ENCODE peak calls at places on chromosomes 7 and 10, in five cellular contexts. One of them, this sample, is unnamed.

GRCh38 chr7:86733783-86734182 is 90.1 kb downstream of the GRM3 start:
- DNase-seq in Panc1: no peak
- DNase-seq in OCI-LY7: peak
- DNase-seq in pancreas: no peak
- DNase-seq in astrocyte: peak
- DNase-seq in this sample: no peak

GRCh38 chr10:49005270-49005669 is 65.6 kb upstream of the LRRC18 start:
- DNase-seq in pancreas: no peak
- DNase-seq in astrocyte: no peak
- DNase-seq in Panc1: no peak
- DNase-seq in OCI-LY7: no peak
- DNase-seq in this sample: no peak

GRCh38 chr7:130712416-130712815 is 21.6 kb downstream of the KLF14 start:
- DNase-seq in astrocyte: no peak
- DNase-seq in pancreas: no peak
- DNase-seq in Panc1: no peak
- DNase-seq in OCI-LY7: no peak
- DNase-seq in this sample: no peak

GRCh38 chr10:119296703-119297102 is 89.3 kb downstream of the GRK5 start:
- DNase-seq in OCI-LY7: no peak
- DNase-seq in pancreas: peak
- DNase-seq in Panc1: no peak
- DNase-seq in astrocyte: no peak
- DNase-seq in this sample: no peak

GRCh38 chr10:1708746-1709145 is 28.6 kb downstream of the ADARB2 start:
- DNase-seq in OCI-LY7: no peak
- DNase-seq in astrocyte: no peak
- DNase-seq in Panc1: no peak
- DNase-seq in pancreas: no peak
- DNase-seq in this sample: no peak

GRCh38 chr10:60645928-60646433 is 132.3 kb upstream of the CDK1 start:
- DNase-seq in pancreas: no peak
- DNase-seq in astrocyte: no peak
- DNase-seq in Panc1: no peak
- DNase-seq in OCI-LY7: no peak
- DNase-seq in this sample: no peak

GRCh38 chr10:81177651-81178244 is 640.0 kb downstream of the SH2D4B start:
- DNase-seq in astrocyte: no peak
- DNase-seq in Panc1: no peak
- DNase-seq in pancreas: no peak
- DNase-seq in OCI-LY7: no peak
- DNase-seq in this sample: no peak

GRCh38 chr7:81013036-81013435 is 94.2 kb upstream of the SEMA3C start:
- DNase-seq in astrocyte: peak
- DNase-seq in OCI-LY7: no peak
- DNase-seq in pancreas: no peak
- DNase-seq in Panc1: peak
- DNase-seq in this sample: no peak

GRCh38 chr7:696426-697258 is 29.9 kb upstream of the DNAAF5 start:
- DNase-seq in Panc1: no peak
- DNase-seq in astrocyte: no peak
- DNase-seq in OCI-LY7: no peak
- DNase-seq in pancreas: peak
- DNase-seq in this sample: no peak

GRCh38 chr7:36985866-36986402 is 261.6 kb upstream of the AOAH start:
- DNase-seq in Panc1: no peak
- DNase-seq in pancreas: no peak
- DNase-seq in OCI-LY7: no peak
- DNase-seq in astrocyte: no peak
- DNase-seq in this sample: no peak

GRCh38 chr10:132551093-132551807 is 13.7 kb downstream of the INPP5A start:
- DNase-seq in OCI-LY7: peak
- DNase-seq in astrocyte: no peak
- DNase-seq in pancreas: no peak
- DNase-seq in Panc1: no peak
- DNase-seq in this sample: no peak

GRCh38 chr10:127978481-127978880 is 71.6 kb downstream of the PTPRE start:
- DNase-seq in pancreas: no peak
- DNase-seq in astrocyte: no peak
- DNase-seq in OCI-LY7: no peak
- DNase-seq in Panc1: no peak
- DNase-seq in this sample: no peak

GRCh38 chr10:128883126-128884060 is 583.6 kb upstream of the MGMT start:
- DNase-seq in astrocyte: no peak
- DNase-seq in Panc1: no peak
- DNase-seq in pancreas: no peak
- DNase-seq in OCI-LY7: no peak
- DNase-seq in this sample: no peak

GRCh38 chr10:125782055-125782454 is 6.4 kb upstream of the MMP21 start:
- DNase-seq in OCI-LY7: no peak
- DNase-seq in pancreas: no peak
- DNase-seq in astrocyte: no peak
- DNase-seq in Panc1: no peak
- DNase-seq in this sample: no peak

GRCh38 chr7:98831641-98832221 is 38.1 kb downstream of the TMEM130 start:
- DNase-seq in Panc1: no peak
- DNase-seq in astrocyte: no peak
- DNase-seq in OCI-LY7: peak
- DNase-seq in pancreas: no peak
- DNase-seq in this sample: no peak

GRCh38 chr7:28926871-28927597 is 31.1 kb downstream of the TRIL start:
- DNase-seq in astrocyte: peak
- DNase-seq in pancreas: no peak
- DNase-seq in Panc1: peak
- DNase-seq in OCI-LY7: peak
- DNase-seq in this sample: peak

GRCh38 chr7:27202741-27203134 is 2.8 kb upstream of the HOXA13 start:
- DNase-seq in Panc1: no peak
- DNase-seq in pancreas: no peak
- DNase-seq in astrocyte: no peak
- DNase-seq in OCI-LY7: no peak
- DNase-seq in this sample: no peak

GRCh38 chr10:6140141-6140841 is 51.5 kb downstream of the RBM17 start:
- DNase-seq in pancreas: no peak
- DNase-seq in Panc1: no peak
- DNase-seq in OCI-LY7: no peak
- DNase-seq in astrocyte: no peak
- DNase-seq in this sample: no peak

GRCh38 chr10:120942806-120943413 is 91.7 kb downstream of the WDR11 start:
- DNase-seq in Panc1: peak
- DNase-seq in OCI-LY7: peak
- DNase-seq in astrocyte: peak
- DNase-seq in pancreas: peak
- DNase-seq in this sample: peak

GRCh38 chr10:97587183-97587582 is 2.3 kb upstream of the C10orf62 start:
- DNase-seq in pancreas: no peak
- DNase-seq in astrocyte: no peak
- DNase-seq in Panc1: no peak
- DNase-seq in OCI-LY7: no peak
- DNase-seq in this sample: no peak

GRCh38 chr7:28981282-28981555 is 23.1 kb upstream of the TRIL start:
- DNase-seq in pancreas: no peak
- DNase-seq in astrocyte: no peak
- DNase-seq in OCI-LY7: no peak
- DNase-seq in Panc1: no peak
- DNase-seq in this sample: no peak

GRCh38 chr10:108384378-108384777 is 1219.9 kb upstream of the SORCS1 start:
- DNase-seq in Panc1: no peak
- DNase-seq in pancreas: no peak
- DNase-seq in astrocyte: no peak
- DNase-seq in OCI-LY7: no peak
- DNase-seq in this sample: no peak

GRCh38 chr10:35470535-35470934 is 134.2 kb downstream of the CCNY start:
- DNase-seq in Panc1: no peak
- DNase-seq in astrocyte: no peak
- DNase-seq in pancreas: no peak
- DNase-seq in OCI-LY7: no peak
- DNase-seq in this sample: no peak

GRCh38 chr7:38300175-38300574 is 26.7 kb upstream of the TARP start:
- DNase-seq in pancreas: no peak
- DNase-seq in astrocyte: no peak
- DNase-seq in Panc1: no peak
- DNase-seq in OCI-LY7: no peak
- DNase-seq in this sample: no peak

GRCh38 chr7:113890326-113891030 is 28.3 kb downstream of the PPP1R3A start:
- DNase-seq in Panc1: no peak
- DNase-seq in astrocyte: peak
- DNase-seq in pancreas: no peak
- DNase-seq in OCI-LY7: no peak
- DNase-seq in this sample: no peak

GRCh38 chr7:39811161-39811614 is 138.9 kb upstream of the CDK13 start:
- DNase-seq in astrocyte: peak
- DNase-seq in Panc1: no peak
- DNase-seq in pancreas: no peak
- DNase-seq in OCI-LY7: no peak
- DNase-seq in this sample: no peak

DNA sequence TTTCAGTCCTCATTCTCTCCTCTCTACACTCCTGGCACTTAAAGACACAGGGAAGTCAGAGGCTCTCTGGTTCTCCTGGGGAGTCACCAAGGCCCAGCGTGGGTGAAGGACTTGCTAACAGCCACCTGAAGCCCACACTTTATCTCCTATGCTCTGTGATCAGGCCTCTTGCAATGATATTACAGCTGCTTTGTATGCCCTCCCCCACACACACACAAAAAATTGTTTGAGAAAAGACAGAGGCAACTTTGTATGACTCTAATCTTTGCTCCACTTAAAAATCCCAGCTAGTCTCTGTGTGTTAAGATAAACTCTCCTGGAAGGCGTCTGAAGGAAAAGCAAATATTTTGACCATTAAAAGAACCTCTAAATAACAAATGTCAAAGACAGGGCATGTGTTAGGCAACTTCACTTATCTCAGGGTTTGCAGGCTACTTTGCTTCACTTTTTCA is 507.2 kb downstream of the TNS3 start:
- DNase-seq in astrocyte: no peak
- DNase-seq in Panc1: no peak
- DNase-seq in pancreas: no peak
- DNase-seq in OCI-LY7: no peak
- DNase-seq in this sample: no peak
- TF ChIP-seq CTCF in astrocyte: no peak
- TF ChIP-seq CTCF in Panc1: no peak
- TF ChIP-seq CTCF in pancreas: no peak
- TF ChIP-seq CTCF in OCI-LY7: no peak
- TF ChIP-seq CTCF in this sample: no peak

DNA sequence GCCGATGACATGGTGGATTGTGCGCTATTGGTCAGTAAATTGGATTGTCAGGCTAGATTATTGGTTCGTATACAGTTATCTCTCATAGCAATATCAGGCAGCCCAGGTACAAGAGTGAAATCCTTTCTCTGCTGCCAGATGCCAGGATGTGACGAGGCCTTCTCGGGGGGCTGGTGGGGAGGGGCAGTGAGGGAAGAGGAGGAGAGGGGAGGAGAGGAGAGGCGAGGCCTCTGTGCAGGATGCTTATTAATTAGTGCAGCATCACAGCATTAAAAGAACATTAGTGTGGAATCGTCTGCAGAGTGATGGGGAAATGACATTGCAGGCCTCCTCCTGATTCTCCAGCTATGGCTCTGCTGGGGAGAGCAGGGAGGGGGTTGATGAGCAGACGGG is 30.5 kb upstream of the SLF2 start:
- DNase-seq in pancreas: no peak
- DNase-seq in astrocyte: no peak
- DNase-seq in OCI-LY7: no peak
- DNase-seq in Panc1: no peak
- DNase-seq in this sample: no peak
- H3K4me3 ChIP-seq in pancreas: no peak
- H3K4me3 ChIP-seq in astrocyte: no peak
- H3K4me3 ChIP-seq in OCI-LY7: no peak
- H3K4me3 ChIP-seq in Panc1: no peak
- H3K4me3 ChIP-seq in this sample: no peak

DNA sequence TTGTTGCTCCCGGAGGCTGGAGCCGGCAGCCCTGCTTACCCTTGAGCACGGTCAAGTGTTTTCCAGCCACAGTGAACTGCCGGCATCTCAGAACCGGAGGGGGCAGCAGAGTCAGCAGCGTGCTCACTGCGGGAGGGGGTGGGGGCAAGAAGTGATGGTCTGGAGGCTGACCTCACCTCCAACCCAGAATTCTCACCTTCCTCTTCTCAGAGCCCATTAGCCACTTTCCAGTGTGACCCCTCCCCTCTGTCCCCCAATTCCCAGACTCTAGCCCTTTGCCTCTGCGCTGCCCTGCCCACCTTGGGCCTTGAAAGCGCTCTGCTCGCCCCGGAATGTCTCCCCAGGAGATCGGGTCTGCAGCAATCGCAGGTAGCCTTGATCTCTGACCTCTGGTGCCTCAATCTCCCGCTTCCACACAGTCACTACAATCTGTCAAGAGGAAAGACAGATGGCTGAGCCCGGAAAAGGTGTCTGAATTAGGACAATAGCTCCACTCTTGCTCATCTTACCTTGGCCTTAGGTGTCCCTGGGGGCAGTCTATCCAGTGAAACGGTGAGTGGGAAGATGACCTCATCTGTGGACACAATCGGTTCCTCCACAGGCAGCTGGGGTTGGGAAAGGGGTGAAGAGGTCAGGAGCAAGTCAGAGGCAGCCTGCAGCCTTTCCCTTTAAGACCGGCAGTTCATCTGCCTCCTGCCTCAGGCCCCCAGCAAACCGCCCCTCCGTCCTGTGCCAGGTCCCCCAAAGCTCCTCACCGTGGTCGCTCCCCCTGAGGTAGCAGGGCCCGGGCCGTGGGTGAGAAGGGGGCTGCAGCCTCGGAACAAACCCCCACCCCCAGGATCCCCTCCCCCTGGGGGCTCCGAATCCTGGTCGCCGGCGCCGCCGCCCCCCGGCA is 942 bp downstream of the TRAPPC14 start:
- DNase-seq in Panc1: no peak
- DNase-seq in pancreas: peak
- DNase-seq in astrocyte: peak
- DNase-seq in OCI-LY7: peak
- DNase-seq in this sample: no peak
- TF ChIP-seq CTCF in Panc1: no peak
- TF ChIP-seq CTCF in pancreas: no peak
- TF ChIP-seq CTCF in astrocyte: no peak
- TF ChIP-seq CTCF in OCI-LY7: peak
- TF ChIP-seq CTCF in this sample: no peak

DNA sequence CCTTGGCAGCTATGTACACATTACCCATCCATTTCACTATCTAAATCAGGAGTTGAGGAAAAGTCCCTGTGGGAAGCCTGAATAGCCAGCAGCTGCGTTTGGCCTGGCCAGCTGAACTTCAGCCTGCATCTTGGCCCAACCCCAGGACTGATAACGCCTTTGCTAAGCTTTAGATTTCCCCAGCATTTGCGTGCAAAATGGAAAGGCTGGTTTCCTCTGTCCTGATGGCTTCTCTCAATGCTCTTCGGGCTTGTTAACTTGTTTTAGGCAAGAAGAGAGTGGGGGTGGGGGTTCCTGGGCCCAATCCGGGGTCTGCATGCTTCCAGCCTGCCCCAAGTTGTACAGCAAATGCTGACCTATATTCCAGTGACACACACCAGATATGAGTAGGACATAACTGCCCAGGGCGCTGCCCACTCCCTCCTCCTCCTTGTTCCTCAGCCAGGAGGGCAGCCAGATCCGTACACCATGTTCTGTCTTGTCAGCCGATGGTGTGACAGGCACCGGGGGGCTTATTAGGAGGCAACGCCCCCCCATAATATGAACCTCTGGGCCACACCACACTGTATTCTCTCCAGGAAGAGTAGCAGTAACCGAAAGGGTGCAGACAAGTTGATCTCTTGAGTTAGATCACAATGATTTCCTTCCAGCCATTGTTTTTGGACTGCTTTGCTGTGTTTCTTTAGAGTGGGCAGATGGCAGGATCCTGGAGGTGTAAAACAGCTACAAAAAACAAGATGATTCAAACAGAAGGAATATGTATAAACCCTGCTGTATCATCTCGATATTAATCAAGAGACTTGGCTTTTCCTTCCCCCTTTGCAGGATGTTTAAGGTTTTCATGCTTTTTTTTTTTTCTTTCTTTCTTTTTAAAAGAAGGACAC is 339.0 kb downstream of the RNLS start:
- DNase-seq in astrocyte: peak
- DNase-seq in Panc1: no peak
- DNase-seq in pancreas: peak
- DNase-seq in OCI-LY7: no peak
- DNase-seq in this sample: no peak
- H3K4me3 ChIP-seq in astrocyte: no peak
- H3K4me3 ChIP-seq in Panc1: no peak
- H3K4me3 ChIP-seq in pancreas: peak
- H3K4me3 ChIP-seq in OCI-LY7: no peak
- H3K4me3 ChIP-seq in this sample: no peak